ENCODE peak calls at places on chromosomes 6 and 20, in six cellular contexts. N, U, P, E, B and G are unnamed samples.

GRCh38 chr6:34113532-34113931 is 32.4 kb downstream of the GRM4 start:
- DNase-seq in E (no peak), P (no peak), N (no peak), B (no peak), U (no peak), G (no peak)

GRCh38 chr6:139376054-139376355 is 1.6 kb upstream of the CITED2 start:
- DNase-seq in B (no peak), U (no peak), P (no peak), N (no peak), E (no peak), G (peak; percentile 24)

GRCh38 chr20:41394931-41395668 is 28.5 kb upstream of the EMILIN3 start:
- DNase-seq in E (no peak), B (peak; percentile 42), N (no peak), U (peak; percentile 62), P (no peak), G (no peak)

GRCh38 chr6:1608222-1608975 is 1.3 kb upstream of the FOXC1 start:
- DNase-seq in P (peak; percentile 31), N (no peak), B (no peak), E (no peak), U (no peak), G (no peak)

GRCh38 chr20:61993058-61993457 is 72.6 kb downstream of the TAF4 start:
- DNase-seq in E (no peak), N (no peak), U (no peak), B (no peak), P (no peak), G (no peak)

GRCh38 chr20:24779166-24779565 is 169.9 kb upstream of the CST7 start:
- DNase-seq in P (no peak), E (no peak), U (no peak), B (no peak), N (no peak), G (no peak)

GRCh38 chr6:112307707-112308106 is 39.4 kb upstream of the RFPL4B start:
- DNase-seq in P (no peak), U (no peak), E (no peak), N (no peak), B (no peak), G (no peak)

GRCh38 chr20:63744158-63744557 is 4.6 kb downstream of the SLC2A4RG start:
- DNase-seq in U (no peak), B (no peak), P (no peak), E (no peak), N (no peak), G (peak; percentile 19)

GRCh38 chr6:4861564-4861963 is 85.4 kb downstream of the CDYL start:
- DNase-seq in N (no peak), E (no peak), U (no peak), P (no peak), B (no peak), G (no peak)

GRCh38 chr6:15551262-15551661 is 111.6 kb downstream of the DTNBP1 start:
- DNase-seq in B (no peak), P (no peak), U (no peak), N (no peak), E (no peak), G (no peak)
- H3K27ac ChIP-seq in B (no peak overlapping the region), P (no peak overlapping the region), U (no peak overlapping the region), N (no peak overlapping the region), E (no peak overlapping the region), G (no peak overlapping the region)

DNA sequence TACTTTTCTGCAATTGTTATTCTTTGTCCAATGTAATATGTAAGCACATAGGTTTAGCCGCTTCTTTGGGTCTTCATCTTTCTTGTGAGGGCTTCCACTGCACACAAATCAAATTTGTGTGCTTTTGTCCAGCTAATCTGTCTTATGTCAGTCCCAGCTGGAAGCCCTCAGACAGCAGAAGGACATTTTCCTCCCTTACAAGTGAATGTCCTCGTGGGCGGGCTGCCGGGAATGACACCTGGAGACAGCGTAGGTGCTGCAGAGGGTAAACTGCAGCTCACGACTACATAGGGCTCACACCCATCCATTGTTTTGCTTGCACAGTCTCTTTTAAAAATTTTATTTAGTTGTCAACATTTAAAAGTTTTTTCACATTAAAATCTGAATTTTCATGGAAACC is 24.6 kb upstream of the PPP1R14C start:
- DNase-seq in B (no peak), P (no peak), N (no peak), U (no peak), E (no peak), G (no peak)
- H3K4me3 ChIP-seq in B (no peak overlapping the region), P (no peak overlapping the region), N (no peak overlapping the region), U (no peak overlapping the region), E (no peak overlapping the region), G (no peak overlapping the region)

GRCh38 chr6:74222768-74223321 is 526.8 kb downstream of the CD109 start:
- DNase-seq in B (no peak), P (no peak), U (no peak), N (no peak), E (no peak), G (no peak)
- H3K27ac ChIP-seq in B (no peak overlapping the region), P (no peak overlapping the region), U (no peak overlapping the region), N (no peak overlapping the region), E (no peak overlapping the region), G (no peak overlapping the region)

DNA sequence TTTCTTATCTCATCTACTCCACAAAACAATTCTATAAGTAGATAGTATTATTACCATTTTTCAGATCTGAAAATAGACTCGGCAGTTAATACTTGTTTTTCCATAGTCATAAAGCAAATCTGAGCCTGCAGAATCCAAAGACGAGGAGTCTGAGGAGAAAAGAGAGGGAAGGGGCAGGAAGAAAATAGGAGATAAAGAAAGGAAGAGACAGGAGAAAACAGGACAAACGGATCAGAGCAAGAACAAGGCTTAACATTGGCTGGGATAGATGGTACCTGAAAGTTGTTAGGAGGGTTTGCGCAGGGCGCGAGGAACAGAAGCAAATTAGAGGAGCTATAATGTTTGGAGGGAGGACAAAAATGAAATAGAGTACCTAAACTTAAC is 639 bp upstream of the PPIL1 start:
- DNase-seq in U (no peak), B (no peak), N (no peak), E (no peak), P (no peak), G (no peak)
- H3K4me3 ChIP-seq in U (peak overlapping the region; percentile 96), B (no peak overlapping the region), N (peak overlapping the region; percentile 85), E (peak overlapping the region; percentile 90), P (peak overlapping the region; percentile 94), G (peak overlapping the region; percentile 79)

DNA sequence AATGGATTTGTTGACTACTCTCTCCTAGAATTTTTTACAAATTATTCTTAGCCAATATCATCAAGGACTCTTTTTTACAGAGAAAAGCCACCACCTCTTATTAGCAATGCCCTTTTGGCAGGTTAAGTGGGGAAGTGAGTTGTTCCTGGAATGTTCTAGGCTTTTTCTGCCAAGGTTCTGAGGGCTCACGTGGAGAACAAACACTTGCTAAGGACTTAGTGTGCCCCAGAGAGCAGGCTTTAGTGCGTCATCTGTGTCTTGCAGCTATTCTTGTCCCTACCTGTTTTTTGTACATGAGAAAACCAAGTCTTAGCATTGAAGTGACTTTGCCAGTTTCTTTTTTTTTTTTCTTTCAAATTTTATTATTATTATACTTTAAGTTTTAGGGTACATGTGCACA is 33.5 kb downstream of the CFAP61 start:
- DNase-seq in E (no peak), N (no peak), P (no peak), U (no peak), B (no peak), G (no peak)
- H3K27ac ChIP-seq in E (no peak overlapping the region), N (no peak overlapping the region), P (no peak overlapping the region), U (no peak overlapping the region), B (no peak overlapping the region), G (peak overlapping the region; percentile 94)

DNA sequence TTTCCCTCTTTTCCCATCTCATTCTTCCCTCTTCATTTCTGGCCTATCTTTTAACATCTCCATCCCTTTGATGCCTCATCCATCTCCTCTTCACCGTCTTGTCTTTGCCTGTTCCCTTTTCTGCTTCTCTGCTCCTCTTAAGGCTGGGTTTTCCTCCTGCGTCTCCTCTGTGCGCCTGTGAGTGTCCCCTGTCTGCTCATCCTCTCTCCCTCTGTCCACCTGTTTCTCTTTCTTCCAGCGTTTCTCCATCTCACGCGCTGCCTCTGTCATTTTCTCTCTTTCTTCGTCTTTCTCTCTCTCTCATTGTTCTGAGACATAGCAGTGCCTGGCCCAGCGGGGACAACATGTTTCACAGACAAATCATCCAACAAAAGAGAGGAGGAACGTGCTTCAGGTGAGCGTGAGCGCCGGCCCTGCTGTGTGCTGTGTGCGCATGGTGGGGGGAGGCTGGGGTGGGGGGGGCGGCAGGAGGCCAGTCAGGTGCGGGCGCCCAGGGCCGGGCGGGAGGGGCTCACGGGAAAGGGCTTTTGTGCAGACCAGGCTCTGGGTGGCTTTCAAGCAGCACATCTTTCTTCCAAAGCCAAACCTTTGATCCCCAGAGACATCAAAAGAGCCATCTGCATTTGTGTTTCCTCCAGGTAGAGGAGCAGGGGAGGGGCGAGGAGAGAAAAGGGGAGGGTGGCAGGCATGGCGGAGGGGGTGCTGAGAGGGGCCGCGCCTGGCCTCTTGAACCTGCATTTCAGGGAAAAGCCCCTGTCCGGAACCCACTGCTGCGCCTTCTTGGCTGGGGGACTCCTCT is 121.3 kb downstream of the VEGFA start:
- DNase-seq in U (no peak), E (no peak), N (no peak), P (peak; percentile 46), B (no peak), G (peak; percentile 36)
- H3K4me3 ChIP-seq in U (no peak overlapping the region), E (no peak overlapping the region), N (no peak overlapping the region), P (peak overlapping the region; percentile 22), B (no peak overlapping the region), G (no peak overlapping the region)

DNA sequence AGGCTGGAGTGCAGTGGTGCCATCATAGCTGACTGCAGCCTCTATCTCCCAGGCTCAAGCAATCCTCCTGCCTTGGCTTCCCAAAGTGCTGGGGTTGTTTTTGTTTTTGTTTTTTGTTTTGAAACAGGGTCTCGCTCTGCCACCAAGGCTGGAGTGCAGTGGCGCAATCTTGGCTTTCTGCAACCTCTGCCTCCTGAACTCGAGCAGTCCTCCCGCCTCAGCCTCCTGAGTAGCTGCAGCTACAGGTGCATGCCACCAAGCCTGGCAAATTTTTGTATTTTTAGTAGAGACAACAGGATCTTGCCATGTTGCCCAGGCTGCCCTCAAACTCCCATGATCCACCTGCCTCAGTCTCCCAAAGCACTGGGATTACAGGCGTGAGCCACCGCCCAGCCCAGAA is 4.2 kb downstream of the C6orf132 start:
- DNase-seq in N (no peak), U (no peak), E (no peak), P (no peak), B (no peak), G (no peak)
- H3K27ac ChIP-seq in N (peak overlapping the region; percentile 62), U (no peak overlapping the region), E (peak overlapping the region; percentile 94), P (no peak overlapping the region), B (no peak overlapping the region), G (no peak overlapping the region)

DNA sequence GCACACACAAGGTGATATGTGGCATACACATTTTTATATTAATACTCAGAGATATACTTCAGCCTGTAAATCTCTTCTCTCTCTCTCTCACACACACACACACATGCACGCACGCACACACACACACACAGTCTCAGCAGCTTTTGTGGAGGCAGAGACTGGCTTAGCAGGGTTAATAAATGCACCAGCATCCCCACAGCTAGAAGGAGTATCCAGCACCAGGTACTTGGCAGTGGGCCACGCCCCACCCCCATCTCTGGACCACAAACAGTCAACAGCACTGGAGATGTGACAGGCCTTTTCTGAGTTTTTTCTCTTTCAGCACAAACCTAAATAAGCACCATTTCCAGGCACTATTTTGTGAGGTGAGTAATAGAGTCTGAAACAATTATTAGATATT is 47.3 kb upstream of the LRFN2 start:
- DNase-seq in P (peak; percentile 38), N (no peak), B (no peak), E (no peak), U (no peak), G (no peak)
- H3K4me3 ChIP-seq in P (no peak overlapping the region), N (no peak overlapping the region), B (no peak overlapping the region), E (no peak overlapping the region), U (no peak overlapping the region), G (no peak overlapping the region)